ENCODE peak calls at places on chromosomes 6 and 20, in five cellular contexts. X is NCI-H510A treated with DMSO at 0.1 percent for 48 hours; J is keratinocyte; L is stimulated activated CD4-positive, alpha-beta T cell treated with anti-CD3 and anti-CD28 coated beads, TNF-alpha, amount 100 ng/mL, for 4 hours; C is GM12891. H is an unnamed sample.

GRCh38 chr6:153727910-153728309 is 311.1 kb upstream of the OPRM1 start:
- DNase-seq in X (no peak), L (no peak), C (no peak), J (no peak), H (no peak)

GRCh38 chr6:134106702-134107101 is 54.3 kb upstream of the SLC2A12 start:
- DNase-seq in X (no peak), C (no peak), L (no peak), J (no peak), H (no peak)

GRCh38 chr6:139536751-139537617 is 162.5 kb upstream of the CITED2 start:
- DNase-seq in J (no peak), C (no peak), L (no peak), X (no peak), H (no peak)

GRCh38 chr6:110874880-110875547 is 429 bp downstream of the AMD1 start:
- DNase-seq in J (no peak), C (no peak), L (peak; percentile 54), X (no peak), H (peak; percentile 7)

GRCh38 chr20:48733296-48733790 is 94.5 kb downstream of the PREX1 start:
- DNase-seq in C (no peak), J (no peak), X (no peak), L (no peak), H (no peak)

GRCh38 chr6:22445946-22446345 is 123.4 kb upstream of the HDGFL1 start:
- DNase-seq in C (no peak), L (no peak), J (no peak), X (no peak), H (no peak)

GRCh38 chr20:53020834-53021233 is 48.7 kb downstream of the TSHZ2 start:
- DNase-seq in C (no peak), X (no peak), L (no peak), J (no peak), H (no peak)

GRCh38 chr6:14728396-14729024 is 517.4 kb upstream of the JARID2 start:
- DNase-seq in J (no peak), X (no peak), C (no peak), L (no peak), H (no peak)

GRCh38 chr6:161001421-161001820 is 9.9 kb downstream of the MAP3K4 start:
- DNase-seq in J (no peak), C (no peak), X (peak; percentile 34), L (no peak), H (no peak)

GRCh38 chr6:16168858-16169257 is 40.0 kb downstream of the MYLIP start:
- DNase-seq in C (no peak), X (no peak), J (no peak), L (no peak), H (no peak)

GRCh38 chr6:125346143-125346925 is 44.6 kb upstream of the HDDC2 start:
- DNase-seq in J (no peak), X (no peak), L (no peak), C (no peak), H (no peak)

H was measured in stimulated activated CD8-positive, alpha-beta memory T cell treated with anti-CD3 and anti-CD28 coated beads, Interleukin-7, amount 100 ng/mL, for 4 hours.